ENCODE peak calls at places on chromosomes 11 and 22, in seven cellular contexts. Y is transverse colon; D is naive thymus-derived CD4-positive, alpha-beta T cell; K is astrocyte; R is CD8-positive, alpha-beta memory T cell; W is Peyer's patch; T is aorta. J is an unnamed sample.

GRCh38 chr11:70082829-70083228 is 4.7 kb downstream of the ANO1 start:
- DNase-seq in Y (no peak), D (no peak), K (no peak), R (no peak), W (no peak), T (no peak), J (no peak)

GRCh38 chr22:43477151-43477725 is 65.4 kb downstream of the MPPED1 start:
- DNase-seq in Y (no peak), D (no peak), K (no peak), R (no peak), W (no peak), T (peak; percentile 60), J (no peak)

GRCh38 chr11:112963368-112963955 is 2.2 kb downstream of the NCAM1 start:
- DNase-seq in Y (no peak), D (no peak), K (no peak), R (no peak), W (no peak), T (no peak), J (no peak)

GRCh38 chr11:1271002-1271401 is 38.4 kb downstream of the TOLLIP start:
- DNase-seq in Y (no peak), D (no peak), K (no peak), R (no peak), W (no peak), T (no peak), J (no peak)

GRCh38 chr11:106986261-106986660 is 32.0 kb downstream of the GUCY1A2 start:
- DNase-seq in Y (no peak), D (no peak), K (peak; percentile 36), R (no peak), W (no peak), T (no peak), J (no peak)

GRCh38 chr11:121652982-121653381 is 200.2 kb upstream of the SORL1-AS1 start:
- DNase-seq in Y (no peak), D (no peak), K (no peak), R (no peak), W (no peak), T (no peak), J (no peak)

GRCh38 chr11:112790286-112790685 is 170.9 kb upstream of the NCAM1 start:
- DNase-seq in Y (no peak), D (no peak), K (no peak), R (no peak), W (no peak), T (no peak), J (no peak)

GRCh38 chr11:75896843-75897419 is 81.9 kb downstream of the UVRAG start:
- DNase-seq in Y (no peak), D (no peak), K (peak; percentile 17), R (no peak), W (no peak), T (no peak), J (no peak)

GRCh38 chr11:130775306-130776043 is 140.8 kb downstream of the SNX19 start:
- DNase-seq in Y (no peak), D (no peak), K (peak; percentile 89), R (no peak), W (no peak), T (no peak), J (no peak)

GRCh38 chr11:74397531-74398243 is 546 bp downstream of the PGM2L1 start:
- DNase-seq in Y (peak; percentile 62), D (peak; percentile 27), K (peak; percentile 37), R (peak; percentile 21), W (peak; percentile 66), T (peak; percentile 80), J (peak; percentile 45)

GRCh38 chr22:36079041-36079440 is 50.4 kb upstream of the RBFOX2 start:
- DNase-seq in Y (no peak), D (no peak), K (no peak), R (no peak), W (no peak), T (no peak), J (no peak)

GRCh38 chr11:80733776-80734175 is 1292.9 kb upstream of the TENM4 start:
- DNase-seq in Y (no peak), D (no peak), K (no peak), R (no peak), W (no peak), T (no peak), J (no peak)

GRCh38 chr11:47478651-47479329 is 29.9 kb upstream of the RAPSN start:
- DNase-seq in Y (no peak), D (no peak), K (no peak), R (no peak), W (no peak), T (peak; percentile 23), J (no peak)

GRCh38 chr11:121282376-121282775 is 10.2 kb upstream of the SC5D start:
- DNase-seq in Y (no peak), D (no peak), K (no peak), R (no peak), W (no peak), T (no peak), J (no peak)

GRCh38 chr11:44600739-44601416 is 35.4 kb downstream of the CD82 start:
- DNase-seq in Y (no peak), D (no peak), K (no peak), R (no peak), W (peak; percentile 82), T (peak; percentile 79), J (no peak)

GRCh38 chr11:120280566-120281160 is 40.7 kb downstream of the POU2F3 start:
- DNase-seq in Y (no peak), D (no peak), K (no peak), R (no peak), W (no peak), T (no peak), J (no peak)

GRCh38 chr22:45413013-45413367 is 409 bp downstream of the SMC1B start:
- DNase-seq in Y (no peak), D (no peak), K (no peak), R (no peak), W (no peak), T (no peak), J (no peak)

GRCh38 chr11:20364412-20364792 is 888 bp downstream of the HTATIP2 start:
- DNase-seq in Y (peak; percentile 21), D (no peak), K (no peak), R (no peak), W (no peak), T (no peak), J (no peak)

GRCh38 chr11:70710192-70710965 is 312.1 kb downstream of the CTTN start:
- DNase-seq in Y (no peak), D (no peak), K (no peak), R (no peak), W (no peak), T (peak; percentile 51), J (no peak)

GRCh38 chr11:6401439-6401838 is 11.2 kb downstream of the SMPD1 start:
- DNase-seq in Y (no peak), D (no peak), K (no peak), R (no peak), W (peak; percentile 44), T (no peak), J (no peak)

GRCh38 chr22:49488943-49489342 is 338.7 kb downstream of the BRD1 start:
- DNase-seq in Y (no peak), D (no peak), K (no peak), R (no peak), W (no peak), T (no peak), J (no peak)

DNA sequence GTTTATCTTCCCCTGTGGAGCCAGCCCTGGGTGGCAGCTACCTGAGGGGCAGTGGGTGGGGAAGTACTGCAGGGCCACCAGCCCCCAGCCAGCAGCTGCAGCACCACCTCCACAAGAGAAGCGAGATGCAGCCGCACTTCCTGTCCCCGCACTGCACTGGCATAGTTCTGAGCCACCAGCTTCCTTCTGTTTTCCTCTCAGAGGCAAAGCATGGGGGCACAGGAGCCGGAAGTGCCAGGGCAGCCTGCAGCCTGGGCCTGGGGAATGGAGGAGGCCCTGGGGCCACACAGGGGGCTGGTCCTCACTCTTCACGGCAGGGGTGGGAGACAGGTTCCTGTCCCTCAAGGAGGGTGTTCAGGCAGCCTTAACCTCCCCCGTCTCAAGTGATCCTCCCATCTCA is 11.9 kb upstream of the SH3BP1 start:
- DNase-seq in Y (peak; percentile 61), D (no peak), K (no peak), R (peak; percentile 38), W (peak; percentile 86), T (no peak), J (no peak)
- H3K4me3 ChIP-seq in Y (no peak overlapping the region), D (peak overlapping the region; percentile 43), K (no peak overlapping the region), R (peak overlapping the region; percentile 53), W (no peak overlapping the region), T (no peak overlapping the region), J (no peak overlapping the region)

GRCh38 chr11:61361237-61361636 is 445 bp downstream of the CYB561A3 start:
- DNase-seq in Y (no peak), D (no peak), K (no peak), R (no peak), W (no peak), T (no peak), J (no peak)
- H3K4me1 ChIP-seq in Y (peaks cover 34% of the 10 kb centered on the region), D (peaks cover 19% of the 10 kb centered on the region), K (peaks cover 24% of the 10 kb centered on the region), R (peaks cover 29% of the 10 kb centered on the region), W (peaks cover 4% of the 10 kb centered on the region), T (no peaks in the 10 kb centered on the region), J (no peaks in the 10 kb centered on the region)

GRCh38 chr11:101445761-101446160 is 138.0 kb downstream of the TRPC6 start:
- DNase-seq in Y (no peak), D (no peak), K (no peak), R (no peak), W (no peak), T (no peak), J (no peak)

GRCh38 chr11:101444851-101445250 is 139.0 kb downstream of the TRPC6 start:
- DNase-seq in Y (no peak), D (no peak), K (no peak), R (no peak), W (no peak), T (no peak), J (no peak)

GRCh38 chr11:101446726-101447125 is 137.1 kb downstream of the TRPC6 start:
- DNase-seq in Y (no peak), D (no peak), K (no peak), R (no peak), W (no peak), T (no peak), J (no peak)

GRCh38 chr11:101446238-101446637 is 137.6 kb downstream of the TRPC6 start:
- DNase-seq in Y (no peak), D (no peak), K (peak; percentile 44), R (no peak), W (no peak), T (no peak), J (no peak)

GRCh38 chr11:101448881-101449442 is 134.8 kb downstream of the TRPC6 start:
- DNase-seq in Y (no peak), D (no peak), K (no peak), R (no peak), W (no peak), T (no peak), J (no peak)
- H3K4me3 ChIP-seq in Y (no peak overlapping the region), D (no peak overlapping the region), K (no peak overlapping the region), R (no peak overlapping the region), W (no peak overlapping the region), T (no peak overlapping the region), J (no peak overlapping the region)

DNA sequence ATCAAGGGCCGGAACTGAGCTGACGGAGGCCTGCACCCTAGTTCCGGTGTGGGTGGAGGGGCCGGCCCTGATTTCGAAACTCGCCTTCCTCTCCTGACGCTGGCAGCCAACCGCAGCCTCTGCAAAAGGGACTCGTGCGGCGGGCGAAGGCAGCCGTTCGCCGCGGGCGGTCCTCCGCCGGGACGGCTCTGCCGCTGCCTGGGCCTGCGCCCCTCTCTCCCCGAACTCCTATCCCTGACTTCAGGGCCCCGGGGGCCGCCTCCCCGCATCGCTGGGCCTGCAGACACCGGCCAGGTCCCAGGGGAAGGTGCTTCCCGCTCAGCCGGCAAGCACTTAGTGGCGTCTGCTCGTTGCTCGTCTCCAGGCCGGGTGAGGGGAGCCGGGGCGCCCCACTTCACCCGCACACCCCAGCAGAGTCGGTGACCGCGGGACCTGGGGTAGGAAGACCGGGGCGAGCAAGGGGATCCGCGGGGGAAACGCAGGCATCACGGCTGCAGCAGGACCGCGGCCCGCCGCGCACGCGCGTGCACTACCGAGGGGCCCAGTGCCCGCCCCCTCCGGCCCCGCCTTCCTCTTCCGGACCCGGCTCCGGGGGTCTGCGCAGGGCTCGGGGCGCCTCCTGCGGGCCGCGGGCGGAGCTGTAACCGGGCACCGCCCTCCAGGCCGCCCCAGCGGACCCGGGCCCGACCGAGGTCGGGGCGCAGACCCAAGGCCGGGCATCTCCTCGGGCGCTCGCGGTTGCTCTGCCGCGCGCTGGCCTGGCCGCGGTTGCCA is 464 bp upstream of the ANKRD13D start:
- DNase-seq in Y (peak; percentile 92), D (peak; percentile 88), K (peak; percentile 80), R (peak; percentile 86), W (peak; percentile 96), T (peak; percentile 95), J (peak; percentile 92)
- H3K4me1 ChIP-seq in Y (peaks cover 35% of the 10 kb centered on the region), D (peaks cover 54% of the 10 kb centered on the region), K (peaks cover 36% of the 10 kb centered on the region), R (peaks cover 71% of the 10 kb centered on the region), W (peaks cover 4% of the 10 kb centered on the region), T (no peaks in the 10 kb centered on the region), J (peaks cover 17% of the 10 kb centered on the region)